ENCODE peak calls at places on chromosomes 6 and 20, in six cellular contexts. O is spleen, M is GM12878, B is prostate gland, S is suprapubic skin, J is HCT116. U is an unnamed sample.

GRCh38 chr6:168410035-168410434 is 30.9 kb upstream of the SMOC2 start:
- DNase-seq in O (no peak), M (no peak), B (no peak), S (no peak), J (no peak), U (no peak)

GRCh38 chr6:131979515-131980337 is 28.6 kb upstream of the CCN2 start:
- DNase-seq in O (no peak), M (no peak), B (no peak), S (no peak), J (no peak), U (no peak)

GRCh38 chr20:64261138-64261537 is 5.6 kb downstream of the PCMTD2 start:
- DNase-seq in O (no peak), M (no peak), B (no peak), S (no peak), J (no peak), U (no peak)

GRCh38 chr20:48668451-48668946 is 159.3 kb downstream of the PREX1 start:
- DNase-seq in O (peak; percentile 75), M (no peak), B (no peak), S (no peak), J (no peak), U (no peak)

GRCh38 chr6:169935348-169935718 is 183.9 kb downstream of the ERMARD start:
- DNase-seq in O (no peak), M (no peak), B (no peak), S (no peak), J (no peak), U (no peak)

GRCh38 chr6:118899948-118900347 is 6.0 kb downstream of the ASF1A start:
- DNase-seq in O (no peak), M (no peak), B (no peak), S (no peak), J (no peak), U (no peak)

GRCh38 chr20:13819885-13820645 is 35.2 kb downstream of the NDUFAF5 start:
- DNase-seq in O (no peak), M (no peak), B (peak; percentile 16), S (no peak), J (peak; percentile 42), U (peak; percentile 29)

GRCh38 chr6:119671105-119671504 is 321.5 kb upstream of the MAN1A1 start:
- DNase-seq in O (no peak), M (no peak), B (no peak), S (no peak), J (no peak), U (no peak)

GRCh38 chr6:41937881-41938574 is 3.6 kb downstream of the CCND3 start:
- DNase-seq in O (no peak), M (no peak), B (no peak), S (no peak), J (no peak), U (no peak)

GRCh38 chr6:67353861-67354260 is 1281.2 kb upstream of the ADGRB3 start:
- DNase-seq in O (no peak), M (no peak), B (no peak), S (no peak), J (no peak), U (no peak)

GRCh38 chr6:89079611-89080213 is 839 bp upstream of the PNRC1 start:
- DNase-seq in O (peak; percentile 85), M (no peak), B (peak; percentile 62), S (no peak), J (no peak), U (peak; percentile 69)

GRCh38 chr20:47481330-47482216 is 20.1 kb upstream of the NCOA3 start:
- DNase-seq in O (no peak), M (no peak), B (no peak), S (no peak), J (no peak), U (no peak)

GRCh38 chr6:167077241-167077932 is 45.5 kb upstream of the CCR6 start:
- DNase-seq in O (no peak), M (no peak), B (no peak), S (no peak), J (no peak), U (no peak)

GRCh38 chr20:14580426-14581074 is 243.1 kb upstream of the FLRT3 start:
- DNase-seq in O (no peak), M (no peak), B (peak; percentile 32), S (no peak), J (no peak), U (no peak)

DNA sequence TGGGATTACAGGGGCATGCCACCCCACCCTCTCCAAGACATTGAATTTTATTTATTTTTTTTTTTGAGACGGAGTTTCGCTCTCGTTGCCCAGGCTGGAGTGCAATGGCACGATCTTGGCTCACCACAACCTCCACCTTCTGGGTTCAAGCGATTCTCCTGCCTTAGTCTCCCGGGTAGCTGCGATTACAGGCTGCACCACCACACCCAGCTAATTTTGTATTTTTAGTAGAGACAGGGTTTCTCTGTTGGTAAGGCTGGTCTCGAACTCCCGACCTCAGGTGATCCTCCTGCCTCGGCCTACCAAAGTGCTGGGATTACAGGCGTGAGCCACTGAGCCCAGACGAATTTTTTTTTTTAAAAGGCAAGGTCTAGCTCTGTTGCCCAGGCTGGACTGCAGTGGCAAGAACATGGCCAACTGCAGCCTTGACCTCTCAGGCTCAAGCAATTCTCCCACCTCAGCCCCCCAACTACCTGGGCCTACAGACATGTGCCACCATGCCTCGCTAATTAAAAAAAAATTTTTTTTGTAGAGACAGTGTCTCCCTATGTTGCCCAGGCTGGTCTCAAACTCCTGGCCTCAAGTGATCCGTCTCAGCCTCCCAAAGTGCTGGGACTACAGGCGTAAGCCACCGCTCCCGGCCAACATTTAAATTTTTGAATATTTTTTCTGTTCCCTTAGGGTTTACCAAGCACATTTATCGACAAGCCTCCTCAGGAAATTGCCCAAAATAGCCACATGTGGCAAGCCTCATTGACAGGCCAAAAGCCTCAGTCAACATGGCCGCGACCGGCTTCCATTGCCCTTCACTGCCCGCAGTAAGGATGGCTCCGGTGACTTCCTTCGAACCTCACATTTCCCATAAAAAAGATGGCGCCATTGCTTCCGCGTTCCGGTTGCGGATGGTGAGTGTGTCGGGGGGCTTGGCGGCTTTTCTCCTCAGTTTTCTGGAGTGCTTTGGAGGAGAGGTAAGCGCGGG is at the start of gene SHLD1:
- DNase-seq in O (peak; percentile 94), M (peak; percentile 61), B (peak; percentile 78), S (peak; percentile 92), J (peak; percentile 71), U (peak; percentile 83)
- TF ChIP-seq POLR2A in O (no peak), M (peak; percentile 83), B (no peak), S (no peak), J (no peak), U (no peak)

GRCh38 chr20:51801220-51801991 is 915 bp downstream of the SALL4 start:
- DNase-seq in O (no peak), M (no peak), B (no peak), S (no peak), J (no peak), U (peak; percentile 23)

GRCh38 chr20:51800769-51801219 is 1.5 kb downstream of the SALL4 start:
- DNase-seq in O (no peak), M (no peak), B (peak; percentile 27), S (no peak), J (no peak), U (peak; percentile 25)

GRCh38 chr20:51802170-51802745 is at the start of gene SALL4:
- DNase-seq in O (no peak), M (no peak), B (no peak), S (no peak), J (no peak), U (peak; percentile 25)

GRCh38 chr20:51799586-51799985 is 2.7 kb downstream of the SALL4 start:
- DNase-seq in O (no peak), M (no peak), B (no peak), S (no peak), J (no peak), U (no peak)

GRCh38 chr20:51800132-51800721 is 2.1 kb downstream of the SALL4 start:
- DNase-seq in O (peak; percentile 88), M (no peak), B (peak; percentile 73), S (peak; percentile 69), J (peak; percentile 35), U (peak; percentile 72)
- TF ChIP-seq POLR2AphosphoS5 in O (no peak), M (no peak), B (peak; percentile 36), S (no peak), J (no peak), U (no peak)

DNA sequence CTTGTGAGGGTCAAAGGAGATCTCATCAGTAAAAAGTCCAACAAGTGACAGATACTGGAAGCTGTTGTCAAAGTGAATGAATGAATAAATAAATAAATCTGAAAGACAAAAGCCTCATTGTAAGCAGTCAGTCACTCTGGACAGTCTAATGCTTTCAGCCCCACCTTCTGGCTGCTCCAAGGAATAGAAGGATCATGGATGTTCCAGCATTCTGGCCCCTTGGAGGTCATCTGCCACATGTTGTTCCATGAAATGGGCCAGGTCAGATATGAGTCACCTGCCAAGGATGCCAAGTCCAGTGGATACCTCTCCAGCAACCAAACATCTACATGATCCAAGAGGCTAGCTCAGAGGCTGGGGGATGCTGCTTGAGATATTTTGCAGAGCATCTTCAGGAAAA is 185.6 kb downstream of the BMP7 start:
- DNase-seq in O (no peak), M (no peak), B (no peak), S (no peak), J (no peak), U (no peak)
- TF ChIP-seq CTCF in O (no peak), M (no peak), B (no peak), S (no peak), J (peak; percentile 16), U (no peak)

GRCh38 chr6:900716-901605 is 208.0 kb upstream of the EXOC2 start:
- DNase-seq in O (no peak), M (no peak), B (no peak), S (no peak), J (no peak), U (no peak)
- TF ChIP-seq POLR2A in O (no peak), M (no peak), B (no peak), S (no peak), J (no peak), U (no peak)

GRCh38 chr6:163416640-163417253 is 2.2 kb downstream of the QKI start:
- DNase-seq in O (no peak), M (no peak), B (peak; percentile 63), S (no peak), J (peak; percentile 33), U (peak; percentile 58)
- TF ChIP-seq POLR2AphosphoS5 in O (no peak), M (no peak), B (peak; percentile 73), S (no peak), J (no peak), U (peak; percentile 19)

GRCh38 chr6:26258199-26258977 is 106.6 kb upstream of the BTN3A2 start:
- DNase-seq in O (no peak), M (no peak), B (no peak), S (no peak), J (no peak), U (no peak)
- TF ChIP-seq CTCF in O (no peak), M (peak; percentile 23), B (no peak), S (no peak), J (peak; percentile 38), U (no peak)

GRCh38 chr6:138403801-138404665 is at the start of gene HEBP2:
- DNase-seq in O (peak; percentile 99), M (peak; percentile 65), B (peak; percentile 98), S (peak; percentile 97), J (peak; percentile 89), U (peak; percentile 97)
- TF ChIP-seq POLR2A in O (peak; percentile 2), M (peak; percentile 78), B (peak; percentile 89), S (no peak), J (peak; percentile 39), U (peak; percentile 47)